ENCODE peak calls at places on chromosomes 3 and 15, in four cellular contexts. L is SK-N-SH, W is HCT116, M is HepG2. T is an unnamed sample.

GRCh38 chr15:58684036-58684700 is 65.3 kb downstream of the ADAM10 start:
- DNase-seq in W (no peak), M (peak; percentile 55), L (no peak), T (no peak)

GRCh38 chr3:31014317-31015040 is 120.0 kb upstream of the GADL1 start:
- DNase-seq in L (no peak), M (no peak), W (no peak), T (no peak)

GRCh38 chr3:153980252-153980590 is 141.0 kb upstream of the ARHGEF26 start:
- DNase-seq in W (no peak), M (no peak), L (no peak), T (peak; percentile 10)

GRCh38 chr3:179026636-179027035 is 45.0 kb downstream of the ZMAT3 start:
- DNase-seq in L (no peak), W (no peak), M (no peak), T (no peak)

GRCh38 chr3:71584216-71585061 is 911 bp upstream of the FOXP1 start:
- DNase-seq in W (no peak), L (peak; percentile 41), M (peak; percentile 68), T (peak; percentile 83)

GRCh38 chr3:9700536-9700935 is 3.1 kb upstream of the CPNE9 start:
- DNase-seq in M (no peak), W (no peak), L (no peak), T (no peak)

GRCh38 chr3:150890320-150890719 is 14.9 kb downstream of the MINDY4B start:
- DNase-seq in L (no peak), W (no peak), M (no peak), T (no peak)

GRCh38 chr15:51830279-51830806 is 890 bp downstream of the TMOD3 start:
- DNase-seq in L (no peak), W (no peak), M (no peak), T (no peak)

GRCh38 chr3:13543251-13543650 is 5.7 kb upstream of the FBLN2 start:
- DNase-seq in W (no peak), L (no peak), M (no peak), T (no peak)

GRCh38 chr15:48507416-48508065 is 138.0 kb downstream of the FBN1 start:
- DNase-seq in M (peak; percentile 43), L (peak; percentile 42), W (peak; percentile 47), T (peak; percentile 22)

GRCh38 chr15:101637549-101638318 is 14.4 kb downstream of the TM2D3 start:
- DNase-seq in W (no peak), L (no peak), M (no peak), T (no peak)

GRCh38 chr3:50147861-50148260 is 7.3 kb upstream of the SEMA3F start:
- DNase-seq in L (peak; percentile 90), M (no peak), W (no peak), T (no peak)
- TF ChIP-seq ELF1 in L (no peak), M (no peak), W (no peak), T (no peak)

DNA sequence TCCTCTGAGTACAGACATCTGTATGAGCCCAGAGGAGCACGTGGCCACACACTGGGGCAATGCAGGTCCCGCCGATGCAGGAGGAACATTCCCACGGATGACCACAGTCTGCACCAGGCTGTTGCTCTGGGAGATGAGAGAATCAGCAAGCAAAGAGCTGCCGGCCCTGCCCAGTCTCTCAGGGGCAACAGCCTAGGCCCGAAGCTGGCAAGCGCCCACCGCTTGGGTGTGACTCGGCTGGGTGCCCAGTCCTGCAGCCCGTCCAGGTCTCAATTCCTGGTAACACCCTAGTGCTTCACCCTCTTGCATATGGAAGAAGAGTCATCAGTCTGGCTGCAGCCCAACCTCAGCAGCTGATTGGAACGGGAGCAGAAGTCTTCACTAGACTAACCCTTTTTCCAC is 153.7 kb upstream of the HES1 start:
- DNase-seq in L (no peak), W (no peak), M (no peak), T (no peak)
- TF ChIP-seq ELF1 in L (no peak), W (no peak), M (no peak), T (no peak)

GRCh38 chr3:36923523-36923943 is 21.3 kb downstream of the TRANK1 start:
- DNase-seq in M (no peak), W (no peak), L (no peak), T (no peak)
- TF ChIP-seq ELF1 in M (no peak), W (no peak), L (no peak), T (no peak)

GRCh38 chr3:5568451-5568850 is 380.9 kb downstream of the EDEM1 start:
- DNase-seq in M (peak; percentile 2), W (peak; percentile 34), L (no peak), T (no peak)
- TF ChIP-seq ELF1 in M (no peak), W (no peak), L (no peak), T (no peak)

GRCh38 chr3:38968403-38968802 is 83.3 kb downstream of the SCN11A start:
- DNase-seq in L (no peak), M (no peak), W (no peak), T (no peak)

GRCh38 chr3:38968891-38969290 is 82.9 kb downstream of the SCN11A start:
- DNase-seq in W (no peak), L (no peak), M (no peak), T (no peak)

GRCh38 chr3:38970851-38971638 is 80.7 kb downstream of the SCN11A start:
- DNase-seq in L (no peak), M (no peak), W (no peak), T (no peak)

GRCh38 chr3:38966956-38967795 is 84.6 kb downstream of the SCN11A start:
- DNase-seq in M (no peak), L (no peak), W (no peak), T (no peak)

GRCh38 chr3:38969321-38970235 is 82.2 kb downstream of the SCN11A start:
- DNase-seq in M (no peak), L (no peak), W (no peak), T (no peak)
- TF ChIP-seq ELF1 in M (no peak), L (no peak), W (no peak), T (no peak)

GRCh38 chr3:17235311-17235710 is 350.6 kb downstream of the PLCL2 start:
- DNase-seq in W (no peak), M (no peak), L (no peak), T (no peak)

GRCh38 chr3:17233398-17233800 is 348.6 kb downstream of the PLCL2 start:
- DNase-seq in M (peak; percentile 66), L (peak; percentile 45), W (peak; percentile 52), T (peak; percentile 39)

GRCh38 chr3:17234382-17234781 is 349.6 kb downstream of the PLCL2 start:
- DNase-seq in M (no peak), L (no peak), W (no peak), T (no peak)

GRCh38 chr3:17231537-17232261 is 346.9 kb downstream of the PLCL2 start:
- DNase-seq in L (no peak), W (no peak), M (peak; percentile 65), T (no peak)

DNA sequence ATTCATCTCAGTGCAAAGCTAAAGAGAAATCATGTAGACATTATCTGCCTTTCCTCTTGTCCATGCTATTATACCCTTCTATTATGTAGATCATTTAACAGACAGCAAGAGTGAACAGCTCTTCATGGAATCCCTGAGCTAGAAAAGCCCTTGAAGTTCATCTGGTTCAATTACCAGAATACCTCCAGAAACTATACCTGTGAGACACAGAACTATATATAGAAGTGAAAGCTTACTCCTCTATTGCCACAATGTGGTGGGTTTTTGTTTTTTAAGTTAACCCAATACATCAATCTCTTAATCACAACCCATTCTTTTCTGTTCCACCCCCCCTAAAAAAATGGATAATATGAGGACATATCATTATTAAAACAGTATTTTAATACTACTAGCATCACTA is 347.7 kb downstream of the PLCL2 start:
- DNase-seq in M (no peak), L (no peak), W (no peak), T (no peak)
- TF ChIP-seq ELF1 in M (no peak), L (no peak), W (no peak), T (no peak)

GRCh38 chr15:78682013-78682651 is 41.1 kb upstream of the CHRNB4 start:
- DNase-seq in M (no peak), L (no peak), W (no peak), T (no peak)

GRCh38 chr15:78685157-78685830 is 44.3 kb upstream of the CHRNB4 start:
- DNase-seq in W (no peak), L (peak; percentile 32), M (no peak), T (no peak)

GRCh38 chr15:78685925-78686324 is 44.9 kb upstream of the CHRNB4 start:
- DNase-seq in M (no peak), W (no peak), L (no peak), T (no peak)

GRCh38 chr15:78682693-78683410 is 41.8 kb upstream of the CHRNB4 start:
- DNase-seq in M (no peak), W (no peak), L (no peak), T (no peak)

DNA sequence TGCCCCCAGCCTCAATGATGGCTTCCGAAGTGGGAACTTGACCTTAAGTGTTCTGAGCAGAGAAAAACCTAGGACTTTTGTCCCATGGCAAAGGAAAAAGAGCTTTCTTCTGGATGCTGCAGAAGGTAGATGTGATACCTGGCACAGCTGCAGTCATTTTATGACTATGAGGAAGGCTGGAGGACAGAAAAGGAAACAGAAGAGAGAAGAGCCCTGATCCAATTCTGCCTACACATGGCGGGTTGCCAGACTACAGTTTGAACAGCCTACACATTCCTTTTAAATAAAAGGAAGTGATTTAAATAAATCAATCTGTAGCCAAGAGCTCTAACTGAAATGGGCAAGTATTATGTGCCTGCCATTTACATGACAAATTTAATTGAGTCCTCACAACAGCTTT is 43.6 kb upstream of the CHRNB4 start:
- DNase-seq in L (no peak), W (no peak), M (no peak), T (no peak)
- TF ChIP-seq ELF1 in L (no peak), W (no peak), M (no peak), T (no peak)